ENCODE peak calls at places on chromosomes 12 and 14, in eight cellular contexts. W, G, R, X, V, J, B and H are unnamed samples.

GRCh38 chr14:100428727-100429126 is 105.6 kb downstream of the SLC25A47 start:
- DNase-seq in R (peak), X (no peak), W (no peak), V (no peak), B (no peak), J (no peak), G (no peak), H (no peak)

GRCh38 chr12:47818382-47818700 is 1.4 kb downstream of the HDAC7 start:
- DNase-seq in B (no peak), R (no peak), X (no peak), G (no peak), W (no peak), V (no peak), J (no peak), H (no peak)

GRCh38 chr12:83827860-83828259 is 1084.7 kb downstream of the SLC6A15 start:
- DNase-seq in G (no peak), J (no peak), W (peak), V (no peak), X (no peak), B (peak), R (peak), H (no peak)

GRCh38 chr14:76753799-76754198 is 7.5 kb upstream of the VASH1 start:
- DNase-seq in V (no peak), W (no peak), G (no peak), B (no peak), J (no peak), X (no peak), R (no peak), H (no peak)

GRCh38 chr12:56683-57346 is 9.8 kb upstream of the IQSEC3 start:
- DNase-seq in W (no peak), R (no peak), G (no peak), V (no peak), J (no peak), B (no peak), X (no peak), H (no peak)

GRCh38 chr12:12081836-12082497 is 11.2 kb downstream of the BCL2L14 start:
- DNase-seq in V (no peak), X (peak), J (peak), W (peak), G (peak), B (peak), R (peak), H (peak)

GRCh38 chr14:55354500-55354899 is 57.1 kb downstream of the ATG14 start:
- DNase-seq in W (peak), G (peak), V (no peak), B (peak), R (peak), J (no peak), X (peak), H (peak)

GRCh38 chr12:89276860-89277259 is 75.4 kb downstream of the DUSP6 start:
- DNase-seq in V (no peak), X (no peak), G (no peak), J (no peak), W (no peak), B (no peak), R (no peak), H (no peak)

GRCh38 chr14:99168330-99168729 is 103.7 kb downstream of the BCL11B start:
- DNase-seq in G (no peak), X (no peak), R (no peak), V (no peak), B (no peak), J (no peak), W (no peak), H (no peak)

GRCh38 chr14:65462411-65462810 is 49.9 kb downstream of the FUT8 start:
- DNase-seq in V (no peak), W (no peak), G (no peak), B (no peak), R (no peak), X (no peak), J (peak), H (peak)

GRCh38 chr14:81710232-81710845 is 176.7 kb upstream of the SEL1L start:
- DNase-seq in G (peak), B (peak), X (peak), R (peak), J (no peak), W (peak), V (no peak), H (no peak)

GRCh38 chr12:104628338-104629135 is 171.8 kb downstream of the CHST11 start:
- DNase-seq in J (no peak), B (no peak), W (no peak), V (no peak), G (no peak), R (no peak), X (no peak), H (no peak)

GRCh38 chr14:69269381-69269780 is 9.4 kb downstream of the GALNT16 start:
- DNase-seq in V (no peak), W (no peak), G (no peak), R (no peak), J (no peak), B (no peak), X (no peak), H (no peak)

GRCh38 chr14:53389207-53389606 is 236.1 kb upstream of the DDHD1 start:
- DNase-seq in R (no peak), J (no peak), B (no peak), W (no peak), G (no peak), V (no peak), X (no peak), H (no peak)